ENCODE peak calls at places on chromosomes 2 and 18, in five cellular contexts. One of them, this sample, is unnamed.

GRCh38 chr18:23528580-23529472 is 25.5 kb downstream of the RMC1 start:
- DNase-seq in MCF 10A: peak
- DNase-seq in mucosa of descending colon: peak
- DNase-seq in fibroblast of mammary gland: peak
- DNase-seq in neural crest cell: no peak
- DNase-seq in this sample: no peak

GRCh38 chr18:55504808-55505207 is 83.2 kb downstream of the TCF4 start:
- DNase-seq in fibroblast of mammary gland: no peak
- DNase-seq in mucosa of descending colon: no peak
- DNase-seq in neural crest cell: no peak
- DNase-seq in MCF 10A: no peak
- DNase-seq in this sample: no peak

GRCh38 chr2:39542523-39542922 is 105.4 kb upstream of the MAP4K3 start:
- DNase-seq in MCF 10A: no peak
- DNase-seq in neural crest cell: no peak
- DNase-seq in mucosa of descending colon: no peak
- DNase-seq in fibroblast of mammary gland: no peak
- DNase-seq in this sample: no peak

GRCh38 chr2:52456759-52457377 is 1310.7 kb upstream of the CHAC2 start:
- DNase-seq in fibroblast of mammary gland: no peak
- DNase-seq in MCF 10A: no peak
- DNase-seq in neural crest cell: no peak
- DNase-seq in mucosa of descending colon: no peak
- DNase-seq in this sample: no peak

GRCh38 chr2:168132389-168132788 is 115.0 kb downstream of the STK39 start:
- DNase-seq in fibroblast of mammary gland: no peak
- DNase-seq in mucosa of descending colon: no peak
- DNase-seq in MCF 10A: no peak
- DNase-seq in neural crest cell: no peak
- DNase-seq in this sample: no peak

GRCh38 chr18:36284671-36285295 is 12.7 kb upstream of the FHOD3 start:
- DNase-seq in MCF 10A: peak
- DNase-seq in mucosa of descending colon: peak
- DNase-seq in fibroblast of mammary gland: peak
- DNase-seq in neural crest cell: peak
- DNase-seq in this sample: no peak

GRCh38 chr2:203580846-203581245 is 45.7 kb upstream of the RAPH1 start:
- DNase-seq in MCF 10A: no peak
- DNase-seq in neural crest cell: no peak
- DNase-seq in fibroblast of mammary gland: no peak
- DNase-seq in mucosa of descending colon: no peak
- DNase-seq in this sample: no peak

GRCh38 chr2:27494284-27494943 is 586 bp downstream of the FNDC4 start:
- DNase-seq in MCF 10A: peak
- DNase-seq in mucosa of descending colon: no peak
- DNase-seq in fibroblast of mammary gland: peak
- DNase-seq in neural crest cell: no peak
- DNase-seq in this sample: no peak

GRCh38 chr2:229922449-229923386 is at the start of gene FBXO36:
- DNase-seq in mucosa of descending colon: peak
- DNase-seq in fibroblast of mammary gland: peak
- DNase-seq in MCF 10A: peak
- DNase-seq in neural crest cell: peak
- DNase-seq in this sample: peak

GRCh38 chr18:34787931-34788532 is 77.9 kb downstream of the DTNA start:
- DNase-seq in neural crest cell: peak
- DNase-seq in mucosa of descending colon: peak
- DNase-seq in fibroblast of mammary gland: peak
- DNase-seq in MCF 10A: peak
- DNase-seq in this sample: no peak

DNA sequence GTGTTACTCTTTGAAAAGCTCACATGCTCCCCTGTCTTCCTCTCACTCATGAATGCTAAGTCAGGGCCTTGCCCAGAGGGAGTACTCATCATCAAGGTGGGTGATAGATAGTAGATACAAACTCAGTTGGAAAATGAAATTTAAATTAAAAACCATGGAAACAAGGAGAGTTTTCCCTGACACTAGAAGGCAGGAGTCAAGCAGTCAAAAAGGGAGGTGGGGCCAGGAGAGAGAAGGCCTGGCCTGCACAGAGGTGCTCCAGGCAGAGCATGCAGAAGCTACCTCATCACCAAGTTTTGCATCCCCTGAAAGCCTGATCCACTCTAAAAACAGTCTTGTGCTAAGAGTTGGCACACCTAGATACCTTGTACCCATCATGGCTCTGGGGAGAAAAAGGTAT is 143.7 kb downstream of the MYO5B start:
- DNase-seq in neural crest cell: no peak
- DNase-seq in fibroblast of mammary gland: peak
- DNase-seq in mucosa of descending colon: no peak
- DNase-seq in MCF 10A: peak
- DNase-seq in this sample: no peak
- TF ChIP-seq CTCF in neural crest cell: no peak
- TF ChIP-seq CTCF in fibroblast of mammary gland: peak
- TF ChIP-seq CTCF in mucosa of descending colon: no peak
- TF ChIP-seq CTCF in MCF 10A: peak
- TF ChIP-seq CTCF in this sample: no peak

GRCh38 chr2:111897924-111898702 is at the start of gene MERTK:
- DNase-seq in neural crest cell: peak
- DNase-seq in fibroblast of mammary gland: peak
- DNase-seq in MCF 10A: peak
- DNase-seq in mucosa of descending colon: peak
- DNase-seq in this sample: peak
- TF ChIP-seq CTCF in neural crest cell: peak
- TF ChIP-seq CTCF in fibroblast of mammary gland: no peak
- TF ChIP-seq CTCF in MCF 10A: peak
- TF ChIP-seq CTCF in mucosa of descending colon: no peak
- TF ChIP-seq CTCF in this sample: peak

GRCh38 chr2:127985735-127986134 is 42.1 kb downstream of the SAP130 start:
- DNase-seq in MCF 10A: no peak
- DNase-seq in neural crest cell: no peak
- DNase-seq in mucosa of descending colon: no peak
- DNase-seq in fibroblast of mammary gland: no peak
- DNase-seq in this sample: no peak
- TF ChIP-seq CTCF in MCF 10A: no peak
- TF ChIP-seq CTCF in neural crest cell: no peak
- TF ChIP-seq CTCF in mucosa of descending colon: no peak
- TF ChIP-seq CTCF in fibroblast of mammary gland: no peak
- TF ChIP-seq CTCF in this sample: no peak

GRCh38 chr2:163613155-163613554 is 122.7 kb downstream of the FIGN start:
- DNase-seq in fibroblast of mammary gland: no peak
- DNase-seq in mucosa of descending colon: no peak
- DNase-seq in MCF 10A: no peak
- DNase-seq in neural crest cell: no peak
- DNase-seq in this sample: no peak

GRCh38 chr2:163607630-163608029 is 128.2 kb downstream of the FIGN start:
- DNase-seq in mucosa of descending colon: no peak
- DNase-seq in MCF 10A: no peak
- DNase-seq in fibroblast of mammary gland: no peak
- DNase-seq in neural crest cell: no peak
- DNase-seq in this sample: no peak

GRCh38 chr2:163612332-163612731 is 123.5 kb downstream of the FIGN start:
- DNase-seq in fibroblast of mammary gland: no peak
- DNase-seq in mucosa of descending colon: no peak
- DNase-seq in MCF 10A: no peak
- DNase-seq in neural crest cell: no peak
- DNase-seq in this sample: no peak

GRCh38 chr2:163611557-163611906 is 124.3 kb downstream of the FIGN start:
- DNase-seq in MCF 10A: no peak
- DNase-seq in fibroblast of mammary gland: no peak
- DNase-seq in mucosa of descending colon: no peak
- DNase-seq in neural crest cell: no peak
- DNase-seq in this sample: no peak

GRCh38 chr2:163610817-163611556 is 124.8 kb downstream of the FIGN start:
- DNase-seq in MCF 10A: no peak
- DNase-seq in mucosa of descending colon: peak
- DNase-seq in fibroblast of mammary gland: peak
- DNase-seq in neural crest cell: no peak
- DNase-seq in this sample: no peak
- TF ChIP-seq CTCF in MCF 10A: no peak
- TF ChIP-seq CTCF in mucosa of descending colon: no peak
- TF ChIP-seq CTCF in fibroblast of mammary gland: peak
- TF ChIP-seq CTCF in neural crest cell: peak
- TF ChIP-seq CTCF in this sample: no peak

GRCh38 chr2:176892818-176893217 is 319.8 kb upstream of the HNRNPA3 start:
- DNase-seq in neural crest cell: no peak
- DNase-seq in mucosa of descending colon: no peak
- DNase-seq in MCF 10A: no peak
- DNase-seq in fibroblast of mammary gland: no peak
- DNase-seq in this sample: no peak

GRCh38 chr2:176895158-176895557 is 317.4 kb upstream of the HNRNPA3 start:
- DNase-seq in fibroblast of mammary gland: no peak
- DNase-seq in neural crest cell: no peak
- DNase-seq in mucosa of descending colon: no peak
- DNase-seq in MCF 10A: no peak
- DNase-seq in this sample: no peak

GRCh38 chr2:176891857-176892256 is 320.7 kb upstream of the HNRNPA3 start:
- DNase-seq in mucosa of descending colon: no peak
- DNase-seq in neural crest cell: no peak
- DNase-seq in fibroblast of mammary gland: no peak
- DNase-seq in MCF 10A: no peak
- DNase-seq in this sample: no peak

GRCh38 chr2:176885661-176886060 is 326.9 kb upstream of the HNRNPA3 start:
- DNase-seq in MCF 10A: peak
- DNase-seq in neural crest cell: no peak
- DNase-seq in fibroblast of mammary gland: no peak
- DNase-seq in mucosa of descending colon: no peak
- DNase-seq in this sample: no peak

GRCh38 chr2:176891105-176891504 is 321.5 kb upstream of the HNRNPA3 start:
- DNase-seq in fibroblast of mammary gland: no peak
- DNase-seq in MCF 10A: no peak
- DNase-seq in neural crest cell: no peak
- DNase-seq in mucosa of descending colon: no peak
- DNase-seq in this sample: no peak
- TF ChIP-seq CTCF in fibroblast of mammary gland: no peak
- TF ChIP-seq CTCF in MCF 10A: no peak
- TF ChIP-seq CTCF in neural crest cell: no peak
- TF ChIP-seq CTCF in mucosa of descending colon: no peak
- TF ChIP-seq CTCF in this sample: no peak

GRCh38 chr18:74152906-74153305 is 4.6 kb downstream of the TIMM21 start:
- DNase-seq in neural crest cell: no peak
- DNase-seq in MCF 10A: no peak
- DNase-seq in fibroblast of mammary gland: no peak
- DNase-seq in mucosa of descending colon: no peak
- DNase-seq in this sample: no peak
- TF ChIP-seq CTCF in neural crest cell: no peak
- TF ChIP-seq CTCF in MCF 10A: peak
- TF ChIP-seq CTCF in fibroblast of mammary gland: no peak
- TF ChIP-seq CTCF in mucosa of descending colon: no peak
- TF ChIP-seq CTCF in this sample: no peak

DNA sequence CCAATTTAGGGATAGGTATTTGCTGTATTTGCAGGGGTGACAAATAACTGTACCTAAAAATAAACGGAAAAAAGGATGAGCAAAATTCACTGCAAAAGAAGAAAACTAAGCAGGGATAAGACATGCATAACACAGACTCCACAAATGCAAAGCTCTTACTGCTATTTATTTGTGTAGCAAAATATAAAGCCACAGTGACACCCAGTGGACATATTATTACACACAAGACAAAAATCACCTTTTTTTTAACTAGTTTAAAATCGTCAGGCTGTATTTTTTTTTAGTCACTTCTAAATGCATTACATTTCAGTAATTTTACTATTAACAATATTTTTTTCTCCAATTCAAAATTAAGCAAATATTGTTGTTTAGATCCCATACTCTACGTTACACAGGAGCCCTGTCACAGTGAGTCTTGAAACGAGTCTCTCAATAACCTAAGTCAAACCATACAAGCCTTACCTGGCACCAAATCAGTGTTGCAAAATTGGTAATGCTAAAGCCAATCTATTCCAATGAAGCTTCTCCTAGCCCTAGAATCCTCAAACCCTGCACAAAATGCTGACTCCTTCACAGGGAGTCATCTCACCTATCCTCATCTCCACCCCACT is 23.7 kb downstream of the METTL4 start:
- DNase-seq in neural crest cell: no peak
- DNase-seq in mucosa of descending colon: peak
- DNase-seq in MCF 10A: peak
- DNase-seq in fibroblast of mammary gland: peak
- DNase-seq in this sample: no peak
- TF ChIP-seq CTCF in neural crest cell: peak
- TF ChIP-seq CTCF in mucosa of descending colon: no peak
- TF ChIP-seq CTCF in MCF 10A: peak
- TF ChIP-seq CTCF in fibroblast of mammary gland: peak
- TF ChIP-seq CTCF in this sample: peak

GRCh38 chr2:60677376-60677775 is 78.7 kb upstream of the PAPOLG start:
- DNase-seq in MCF 10A: no peak
- DNase-seq in neural crest cell: no peak
- DNase-seq in fibroblast of mammary gland: no peak
- DNase-seq in mucosa of descending colon: peak
- DNase-seq in this sample: no peak

GRCh38 chr2:60675309-60675708 is 80.8 kb upstream of the PAPOLG start:
- DNase-seq in mucosa of descending colon: no peak
- DNase-seq in MCF 10A: no peak
- DNase-seq in fibroblast of mammary gland: no peak
- DNase-seq in neural crest cell: no peak
- DNase-seq in this sample: no peak

GRCh38 chr2:60676950-60677349 is 79.1 kb upstream of the PAPOLG start:
- DNase-seq in MCF 10A: no peak
- DNase-seq in neural crest cell: no peak
- DNase-seq in fibroblast of mammary gland: no peak
- DNase-seq in mucosa of descending colon: no peak
- DNase-seq in this sample: no peak

GRCh38 chr2:60671971-60672370 is 84.1 kb upstream of the PAPOLG start:
- DNase-seq in neural crest cell: no peak
- DNase-seq in mucosa of descending colon: no peak
- DNase-seq in MCF 10A: no peak
- DNase-seq in fibroblast of mammary gland: no peak
- DNase-seq in this sample: no peak

GRCh38 chr2:60674524-60675165 is 81.4 kb upstream of the PAPOLG start:
- DNase-seq in fibroblast of mammary gland: peak
- DNase-seq in mucosa of descending colon: peak
- DNase-seq in neural crest cell: peak
- DNase-seq in MCF 10A: peak
- DNase-seq in this sample: peak
- TF ChIP-seq CTCF in fibroblast of mammary gland: peak
- TF ChIP-seq CTCF in mucosa of descending colon: peak
- TF ChIP-seq CTCF in neural crest cell: peak
- TF ChIP-seq CTCF in MCF 10A: peak
- TF ChIP-seq CTCF in this sample: peak

GRCh38 chr2:179550214-179550613 is 285.6 kb upstream of the SESTD1 start:
- DNase-seq in neural crest cell: no peak
- DNase-seq in fibroblast of mammary gland: no peak
- DNase-seq in MCF 10A: no peak
- DNase-seq in mucosa of descending colon: no peak
- DNase-seq in this sample: no peak
- TF ChIP-seq CTCF in neural crest cell: no peak
- TF ChIP-seq CTCF in fibroblast of mammary gland: no peak
- TF ChIP-seq CTCF in MCF 10A: no peak
- TF ChIP-seq CTCF in mucosa of descending colon: no peak
- TF ChIP-seq CTCF in this sample: no peak

This sample was measured in mesothelial cell of epicardium.